ENCODE peak calls at places on chromosomes 5 and 9, in seven cellular contexts. One of them, this sample, is unnamed.

GRCh38 chr9:16743375-16743774 is 127.1 kb downstream of the BNC2 start:
- DNase-seq in heart right ventricle: no peak
- DNase-seq in ovary: no peak
- DNase-seq in cardiac fibroblast: no peak
- DNase-seq in gastrocnemius medialis: no peak
- DNase-seq in ascending aorta: no peak
- DNase-seq in kidney: no peak
- DNase-seq in this sample: no peak

GRCh38 chr5:1112596-1113331 is 901 bp upstream of the SLC12A7 start:
- DNase-seq in heart right ventricle: no peak
- DNase-seq in ovary: no peak
- DNase-seq in cardiac fibroblast: peak
- DNase-seq in gastrocnemius medialis: no peak
- DNase-seq in ascending aorta: no peak
- DNase-seq in kidney: no peak
- DNase-seq in this sample: no peak

GRCh38 chr9:34651876-34652602 is at the start of gene IL11RA:
- DNase-seq in heart right ventricle: peak
- DNase-seq in ovary: peak
- DNase-seq in cardiac fibroblast: peak
- DNase-seq in gastrocnemius medialis: peak
- DNase-seq in ascending aorta: peak
- DNase-seq in kidney: peak
- DNase-seq in this sample: no peak

GRCh38 chr9:129136446-129137049 is 25.3 kb downstream of the PTPA start:
- DNase-seq in heart right ventricle: no peak
- DNase-seq in ovary: no peak
- DNase-seq in cardiac fibroblast: no peak
- DNase-seq in gastrocnemius medialis: no peak
- DNase-seq in ascending aorta: no peak
- DNase-seq in kidney: no peak
- DNase-seq in this sample: no peak

GRCh38 chr5:17167171-17167891 is 50.1 kb upstream of the BASP1 start:
- DNase-seq in heart right ventricle: no peak
- DNase-seq in ovary: no peak
- DNase-seq in cardiac fibroblast: no peak
- DNase-seq in gastrocnemius medialis: no peak
- DNase-seq in ascending aorta: no peak
- DNase-seq in kidney: no peak
- DNase-seq in this sample: no peak

GRCh38 chr9:109600142-109600541 is 102.0 kb upstream of the PTPN3 start:
- DNase-seq in heart right ventricle: no peak
- DNase-seq in ovary: no peak
- DNase-seq in cardiac fibroblast: peak
- DNase-seq in gastrocnemius medialis: no peak
- DNase-seq in ascending aorta: no peak
- DNase-seq in kidney: no peak
- DNase-seq in this sample: peak

GRCh38 chr9:79719989-79720388 is 148.2 kb downstream of the TLE4 start:
- DNase-seq in heart right ventricle: no peak
- DNase-seq in ovary: no peak
- DNase-seq in cardiac fibroblast: no peak
- DNase-seq in gastrocnemius medialis: no peak
- DNase-seq in ascending aorta: no peak
- DNase-seq in kidney: no peak
- DNase-seq in this sample: no peak

GRCh38 chr5:168329302-168329701 is 37.9 kb downstream of the WWC1 start:
- DNase-seq in heart right ventricle: no peak
- DNase-seq in ovary: no peak
- DNase-seq in cardiac fibroblast: no peak
- DNase-seq in gastrocnemius medialis: no peak
- DNase-seq in ascending aorta: no peak
- DNase-seq in kidney: no peak
- DNase-seq in this sample: no peak

GRCh38 chr5:141714542-141715303 is 32.7 kb upstream of the ARAP3 start:
- DNase-seq in heart right ventricle: no peak
- DNase-seq in ovary: no peak
- DNase-seq in cardiac fibroblast: peak
- DNase-seq in gastrocnemius medialis: no peak
- DNase-seq in ascending aorta: no peak
- DNase-seq in kidney: no peak
- DNase-seq in this sample: no peak

GRCh38 chr5:378976-379742 is 57.6 kb downstream of the AHRR start:
- DNase-seq in heart right ventricle: no peak
- DNase-seq in ovary: no peak
- DNase-seq in cardiac fibroblast: peak
- DNase-seq in gastrocnemius medialis: no peak
- DNase-seq in ascending aorta: no peak
- DNase-seq in kidney: peak
- DNase-seq in this sample: no peak

GRCh38 chr5:69024241-69024651 is 69.6 kb upstream of the SLC30A5 start:
- DNase-seq in heart right ventricle: no peak
- DNase-seq in ovary: no peak
- DNase-seq in cardiac fibroblast: peak
- DNase-seq in gastrocnemius medialis: no peak
- DNase-seq in ascending aorta: no peak
- DNase-seq in kidney: no peak
- DNase-seq in this sample: peak

GRCh38 chr5:181243521-181244307 is at the start of gene RACK1:
- DNase-seq in heart right ventricle: peak
- DNase-seq in ovary: peak
- DNase-seq in cardiac fibroblast: peak
- DNase-seq in gastrocnemius medialis: peak
- DNase-seq in ascending aorta: no peak
- DNase-seq in kidney: peak
- DNase-seq in this sample: no peak

GRCh38 chr5:181246276-181247050 is 2.8 kb upstream of the RACK1 start:
- DNase-seq in heart right ventricle: peak
- DNase-seq in ovary: peak
- DNase-seq in cardiac fibroblast: peak
- DNase-seq in gastrocnemius medialis: peak
- DNase-seq in ascending aorta: peak
- DNase-seq in kidney: peak
- DNase-seq in this sample: no peak

GRCh38 chr5:181243020-181243520 is 636 bp downstream of the RACK1 start:
- DNase-seq in heart right ventricle: no peak
- DNase-seq in ovary: no peak
- DNase-seq in cardiac fibroblast: no peak
- DNase-seq in gastrocnemius medialis: no peak
- DNase-seq in ascending aorta: no peak
- DNase-seq in kidney: peak
- DNase-seq in this sample: no peak

GRCh38 chr5:181248277-181248676 is 4.6 kb upstream of the RACK1 start:
- DNase-seq in heart right ventricle: no peak
- DNase-seq in ovary: no peak
- DNase-seq in cardiac fibroblast: no peak
- DNase-seq in gastrocnemius medialis: no peak
- DNase-seq in ascending aorta: no peak
- DNase-seq in kidney: no peak
- DNase-seq in this sample: no peak

GRCh38 chr5:181245427-181246275 is 1.9 kb upstream of the RACK1 start:
- DNase-seq in heart right ventricle: no peak
- DNase-seq in ovary: no peak
- DNase-seq in cardiac fibroblast: no peak
- DNase-seq in gastrocnemius medialis: no peak
- DNase-seq in ascending aorta: no peak
- DNase-seq in kidney: peak
- DNase-seq in this sample: no peak
- H3K4me3 ChIP-seq in heart right ventricle: peak
- H3K4me3 ChIP-seq in ovary: peak
- H3K4me3 ChIP-seq in cardiac fibroblast: peak
- H3K4me3 ChIP-seq in gastrocnemius medialis: peak
- H3K4me3 ChIP-seq in ascending aorta: peak
- H3K4me3 ChIP-seq in kidney: peak
- H3K4me3 ChIP-seq in this sample: peak

GRCh38 chr5:66958984-66959641 is 237.5 kb downstream of the CD180 start:
- DNase-seq in heart right ventricle: peak
- DNase-seq in ovary: peak
- DNase-seq in cardiac fibroblast: peak
- DNase-seq in gastrocnemius medialis: no peak
- DNase-seq in ascending aorta: no peak
- DNase-seq in kidney: no peak
- DNase-seq in this sample: no peak
- TF ChIP-seq CTCF in heart right ventricle: no peak
- TF ChIP-seq CTCF in ovary: no peak
- TF ChIP-seq CTCF in cardiac fibroblast: no peak
- TF ChIP-seq CTCF in gastrocnemius medialis: no peak
- TF ChIP-seq CTCF in ascending aorta: no peak
- TF ChIP-seq CTCF in kidney: no peak
- TF ChIP-seq CTCF in this sample: no peak

GRCh38 chr5:14467251-14467650 is 114.3 kb upstream of the OTULINL start:
- DNase-seq in heart right ventricle: no peak
- DNase-seq in ovary: no peak
- DNase-seq in cardiac fibroblast: no peak
- DNase-seq in gastrocnemius medialis: no peak
- DNase-seq in ascending aorta: no peak
- DNase-seq in kidney: no peak
- DNase-seq in this sample: no peak
- H3K4me3 ChIP-seq in heart right ventricle: no peak
- H3K4me3 ChIP-seq in ovary: no peak
- H3K4me3 ChIP-seq in cardiac fibroblast: no peak
- H3K4me3 ChIP-seq in gastrocnemius medialis: no peak
- H3K4me3 ChIP-seq in ascending aorta: no peak
- H3K4me3 ChIP-seq in kidney: no peak
- H3K4me3 ChIP-seq in this sample: no peak

DNA sequence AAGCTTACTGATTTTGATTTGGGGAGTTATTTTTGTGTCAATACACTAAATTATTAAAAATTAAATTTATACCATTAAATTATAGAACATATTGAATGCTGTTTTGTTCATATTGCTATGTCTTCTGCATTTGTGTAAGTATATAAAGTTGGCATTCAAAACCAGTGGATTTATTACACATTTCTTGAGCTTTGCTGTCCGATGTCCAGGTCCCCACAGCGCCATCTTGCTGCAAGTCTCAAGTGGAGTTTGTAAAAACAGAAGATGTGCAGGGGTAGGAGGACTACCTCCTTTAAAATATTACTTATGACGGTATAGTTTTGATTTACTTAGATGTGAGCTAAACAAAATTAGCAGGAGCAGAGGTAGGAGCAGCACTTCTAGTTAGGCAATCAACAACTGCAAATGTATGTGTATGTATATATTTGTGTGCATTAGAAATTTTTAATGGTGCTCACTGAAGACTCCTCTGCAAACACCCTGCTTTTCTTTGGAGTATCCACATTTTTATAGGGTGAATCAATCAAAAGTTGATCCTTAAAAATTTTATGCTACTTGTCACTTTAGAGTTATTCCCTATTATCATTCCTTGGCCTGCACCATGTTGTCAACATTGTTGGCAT is 37.4 kb downstream of the CPEB4 start:
- DNase-seq in heart right ventricle: peak
- DNase-seq in ovary: no peak
- DNase-seq in cardiac fibroblast: peak
- DNase-seq in gastrocnemius medialis: no peak
- DNase-seq in ascending aorta: no peak
- DNase-seq in kidney: no peak
- DNase-seq in this sample: no peak
- TF ChIP-seq CTCF in heart right ventricle: no peak
- TF ChIP-seq CTCF in ovary: no peak
- TF ChIP-seq CTCF in cardiac fibroblast: peak
- TF ChIP-seq CTCF in gastrocnemius medialis: peak
- TF ChIP-seq CTCF in ascending aorta: peak
- TF ChIP-seq CTCF in kidney: no peak
- TF ChIP-seq CTCF in this sample: peak

DNA sequence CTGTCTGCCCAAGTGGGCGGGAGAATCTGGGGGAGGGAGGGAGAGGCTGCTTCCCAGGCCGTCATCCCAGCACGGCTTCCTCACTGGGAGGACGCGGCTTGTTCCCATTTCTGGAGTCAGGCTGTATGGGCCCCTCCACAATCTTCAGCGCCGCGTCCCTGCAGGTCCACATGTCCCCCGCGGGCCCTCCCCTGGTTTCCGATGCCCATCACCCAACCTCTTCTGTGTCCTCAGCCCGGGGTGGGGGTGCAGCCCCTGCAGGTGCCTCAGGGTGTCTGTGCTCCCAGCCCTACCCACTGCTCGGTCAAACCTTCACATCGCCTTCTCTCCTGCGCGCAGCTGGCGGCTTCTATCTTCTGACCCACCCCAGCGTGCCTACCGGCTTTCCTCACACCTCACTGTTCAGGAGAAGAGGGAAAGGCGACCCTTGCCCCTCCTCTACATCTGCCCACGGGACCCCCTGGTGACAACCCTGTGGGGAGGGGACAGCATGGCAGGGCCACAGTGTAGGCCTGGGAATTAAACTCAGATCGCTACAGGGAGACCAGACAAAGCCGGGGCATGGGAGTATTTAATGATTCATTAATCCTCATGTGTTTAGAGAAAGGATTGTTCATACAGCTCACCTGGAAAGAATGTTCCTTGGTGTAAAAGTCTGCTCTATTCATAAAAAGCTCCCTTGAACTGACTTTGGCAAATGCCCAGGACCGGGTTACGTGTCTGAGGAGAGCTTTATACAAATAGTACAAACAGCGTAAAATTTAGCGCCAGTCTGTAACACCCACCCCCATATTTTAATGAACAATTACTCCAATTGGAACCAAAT is 145.1 kb downstream of the IRX1 start:
- DNase-seq in heart right ventricle: no peak
- DNase-seq in ovary: no peak
- DNase-seq in cardiac fibroblast: no peak
- DNase-seq in gastrocnemius medialis: no peak
- DNase-seq in ascending aorta: no peak
- DNase-seq in kidney: peak
- DNase-seq in this sample: no peak
- H3K4me3 ChIP-seq in heart right ventricle: no peak
- H3K4me3 ChIP-seq in ovary: no peak
- H3K4me3 ChIP-seq in cardiac fibroblast: no peak
- H3K4me3 ChIP-seq in gastrocnemius medialis: no peak
- H3K4me3 ChIP-seq in ascending aorta: no peak
- H3K4me3 ChIP-seq in kidney: no peak
- H3K4me3 ChIP-seq in this sample: no peak

GRCh38 chr9:123960366-123960765 is 30.4 kb upstream of the DENND1A start:
- DNase-seq in heart right ventricle: no peak
- DNase-seq in ovary: no peak
- DNase-seq in cardiac fibroblast: no peak
- DNase-seq in gastrocnemius medialis: no peak
- DNase-seq in ascending aorta: no peak
- DNase-seq in kidney: no peak
- DNase-seq in this sample: no peak
- TF ChIP-seq CTCF in heart right ventricle: no peak
- TF ChIP-seq CTCF in ovary: no peak
- TF ChIP-seq CTCF in cardiac fibroblast: no peak
- TF ChIP-seq CTCF in gastrocnemius medialis: no peak
- TF ChIP-seq CTCF in ascending aorta: no peak
- TF ChIP-seq CTCF in kidney: no peak
- TF ChIP-seq CTCF in this sample: no peak

DNA sequence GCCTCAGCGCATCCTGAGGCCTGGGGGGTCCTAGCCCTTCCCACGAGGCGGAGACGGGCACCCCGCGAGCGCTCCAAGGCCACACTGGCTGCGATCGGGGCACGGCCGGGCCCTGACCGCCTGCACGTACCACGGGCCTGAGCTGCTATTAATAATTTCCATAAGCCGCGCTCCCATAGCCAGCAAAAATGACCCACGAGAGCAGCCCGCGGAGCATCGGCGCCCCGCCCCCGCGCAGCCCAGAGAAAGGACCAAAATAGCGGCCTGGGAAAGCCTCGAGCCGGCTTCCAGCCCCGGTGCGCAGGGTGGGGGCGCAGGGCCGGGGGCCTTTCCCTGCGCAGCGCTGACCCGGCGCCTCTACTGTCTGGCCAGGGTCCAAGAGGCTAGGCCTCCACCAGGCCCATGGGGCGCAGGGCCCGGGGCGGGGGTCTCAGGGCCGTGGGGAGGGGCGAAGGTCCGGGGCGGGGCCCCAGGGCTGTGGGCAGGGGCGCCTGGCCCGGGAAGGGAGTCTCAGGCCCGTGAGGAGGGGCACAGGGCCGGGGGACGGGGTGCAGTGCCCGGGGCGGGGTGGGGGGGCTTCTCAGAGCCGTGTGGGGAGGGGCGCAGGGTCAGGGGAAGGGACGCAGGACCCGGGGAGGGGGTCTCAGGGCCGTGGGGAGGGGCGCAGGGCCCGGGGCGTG is 54.4 kb downstream of the EXD3 start:
- DNase-seq in heart right ventricle: peak
- DNase-seq in ovary: peak
- DNase-seq in cardiac fibroblast: no peak
- DNase-seq in gastrocnemius medialis: no peak
- DNase-seq in ascending aorta: no peak
- DNase-seq in kidney: peak
- DNase-seq in this sample: no peak
- H3K4me3 ChIP-seq in heart right ventricle: no peak
- H3K4me3 ChIP-seq in ovary: no peak
- H3K4me3 ChIP-seq in cardiac fibroblast: no peak
- H3K4me3 ChIP-seq in gastrocnemius medialis: no peak
- H3K4me3 ChIP-seq in ascending aorta: peak
- H3K4me3 ChIP-seq in kidney: no peak
- H3K4me3 ChIP-seq in this sample: no peak